ENCODE peak calls at places on chromosome 1, in ten cellular contexts. Y is GM10248, N is prostate gland, X is upper lobe of right lung, Q is psoas muscle, P is RWPE2, D is left lung, G is B cell, Z is neural crest cell, K is left ventricle myocardium inferior. O is an unnamed sample.

GRCh38 chr1:114108741-114109255 is 44.9 kb downstream of the SYT6 start:
- DNase-seq in Y (peak), N (no peak), X (no peak), Q (no peak), P (no peak), D (no peak), G (no peak), Z (no peak), K (no peak), O (peak)

GRCh38 chr1:179677882-179678281 is 65.2 kb upstream of the FAM163A start:
- DNase-seq in Y (no peak), N (no peak), X (no peak), Q (no peak), P (no peak), D (no peak), G (no peak), Z (no peak), K (no peak), O (no peak)

GRCh38 chr1:59520194-59520593 is 223.3 kb downstream of the FGGY start:
- DNase-seq in Y (no peak), N (no peak), X (no peak), Q (peak), P (no peak), D (no peak), G (no peak), Z (no peak), K (no peak), O (peak)

GRCh38 chr1:180623579-180624347 is 8.1 kb upstream of the XPR1 start:
- DNase-seq in Y (no peak), N (no peak), X (no peak), Q (no peak), P (no peak), D (no peak), G (no peak), Z (no peak), K (no peak), O (peak)

GRCh38 chr1:67211589-67212563 is 45.6 kb downstream of the IL23R start:
- DNase-seq in Y (peak), N (no peak), X (no peak), Q (no peak), P (no peak), D (no peak), G (no peak), Z (peak), K (no peak), O (peak)

GRCh38 chr1:225937048-225937968 is 3.7 kb downstream of the LEFTY2 start:
- DNase-seq in Y (no peak), N (no peak), X (no peak), Q (no peak), P (no peak), D (no peak), G (no peak), Z (no peak), K (no peak), O (no peak)

GRCh38 chr1:169250022-169250421 is 117.6 kb downstream of the NME7 start:
- DNase-seq in Y (no peak), N (no peak), X (no peak), Q (no peak), P (no peak), D (no peak), G (no peak), Z (no peak), K (no peak), O (no peak)

GRCh38 chr1:109826930-109827349 is 63.2 kb upstream of the EPS8L3 start:
- DNase-seq in Y (no peak), N (no peak), X (peak), Q (no peak), P (no peak), D (peak), G (no peak), Z (no peak), K (peak), O (no peak)

GRCh38 chr1:16617778-16618580 is 4.6 kb upstream of the NBPF1 start:
- DNase-seq in Y (no peak), N (no peak), X (no peak), Q (no peak), P (peak), D (no peak), G (no peak), Z (no peak), K (no peak), O (no peak)

GRCh38 chr1:93349231-93350135 is 3.8 kb downstream of the DR1 start:
- DNase-seq in Y (no peak), N (no peak), X (no peak), Q (no peak), P (no peak), D (no peak), G (no peak), Z (no peak), K (no peak), O (no peak)

GRCh38 chr1:38029725-38030511 is 16.7 kb downstream of the POU3F1 start:
- DNase-seq in Y (peak), N (no peak), X (no peak), Q (peak), P (peak), D (no peak), G (no peak), Z (no peak), K (peak), O (peak)

GRCh38 chr1:241423541-241424479 is 66.8 kb upstream of the RGS7 start:
- DNase-seq in Y (peak), N (no peak), X (peak), Q (no peak), P (no peak), D (peak), G (no peak), Z (peak), K (no peak), O (peak)

GRCh38 chr1:81512242-81512641 is 288.5 kb upstream of the ADGRL2 start:
- DNase-seq in Y (no peak), N (no peak), X (no peak), Q (no peak), P (no peak), D (no peak), G (no peak), Z (no peak), K (no peak), O (no peak)

GRCh38 chr1:46183119-46183842 is 7.0 kb upstream of the P3R3URF start:
- DNase-seq in Y (no peak), N (peak), X (peak), Q (peak), P (peak), D (no peak), G (peak), Z (no peak), K (peak), O (peak)

GRCh38 chr1:222373831-222374603 is 173.9 kb downstream of the HHIPL2 start:
- DNase-seq in Y (no peak), N (no peak), X (no peak), Q (no peak), P (no peak), D (no peak), G (no peak), Z (peak), K (no peak), O (no peak)

GRCh38 chr1:179926494-179927205 is 28.0 kb upstream of the CEP350 start:
- DNase-seq in Y (no peak), N (no peak), X (no peak), Q (no peak), P (no peak), D (no peak), G (no peak), Z (no peak), K (no peak), O (peak)

GRCh38 chr1:99455760-99456159 is 190.2 kb upstream of the PALMD start:
- DNase-seq in Y (no peak), N (no peak), X (no peak), Q (no peak), P (no peak), D (no peak), G (no peak), Z (no peak), K (no peak), O (no peak)

GRCh38 chr1:223811634-223812101 is 34.1 kb downstream of the TP53BP2 start:
- DNase-seq in Y (no peak), N (no peak), X (no peak), Q (no peak), P (no peak), D (no peak), G (no peak), Z (no peak), K (no peak), O (peak)

GRCh38 chr1:117673405-117673804 is 67.6 kb downstream of the TENT5C start:
- DNase-seq in Y (no peak), N (no peak), X (no peak), Q (no peak), P (no peak), D (no peak), G (no peak), Z (no peak), K (no peak), O (peak)

GRCh38 chr1:192379536-192379935 is 62.7 kb downstream of the RGS21 start:
- DNase-seq in Y (no peak), N (no peak), X (no peak), Q (no peak), P (no peak), D (no peak), G (no peak), Z (no peak), K (no peak), O (no peak)

GRCh38 chr1:41707793-41708192 is 210.9 kb downstream of the HIVEP3 start:
- DNase-seq in Y (no peak), N (no peak), X (peak), Q (no peak), P (no peak), D (no peak), G (no peak), Z (no peak), K (no peak), O (no peak)

GRCh38 chr1:66351913-66352312 is 182.0 kb upstream of the SGIP1 start:
- DNase-seq in Y (no peak), N (no peak), X (no peak), Q (no peak), P (no peak), D (no peak), G (no peak), Z (no peak), K (no peak), O (no peak)

GRCh38 chr1:172135076-172135672 is 285.3 kb upstream of the C1orf105 start:
- DNase-seq in Y (peak), N (no peak), X (no peak), Q (no peak), P (no peak), D (no peak), G (no peak), Z (no peak), K (no peak), O (no peak)

DNA sequence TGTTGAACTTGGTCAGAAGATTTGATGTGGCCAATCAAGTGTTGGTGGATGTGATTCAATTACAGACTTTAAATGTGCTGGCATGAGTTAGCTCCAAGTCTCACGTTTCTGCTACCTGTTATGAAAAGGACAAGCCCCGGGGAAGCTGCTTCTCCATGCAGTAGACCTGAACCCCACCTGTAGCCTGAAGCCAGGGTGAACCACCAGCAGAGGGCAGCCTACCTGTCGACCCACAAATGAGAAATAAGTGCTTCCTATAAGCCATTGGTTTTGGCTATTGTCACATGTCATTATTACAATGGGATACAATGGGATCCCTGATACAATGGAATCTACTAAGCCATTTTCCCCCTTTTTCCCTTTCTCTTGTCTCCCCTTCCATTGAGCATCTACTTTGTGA is 230.2 kb downstream of the PRDM2 start:
- DNase-seq in Y (peak), N (no peak), X (no peak), Q (no peak), P (no peak), D (no peak), G (no peak), Z (no peak), K (no peak), O (no peak)
- TF ChIP-seq CTCF in Y (peak), N (no peak), X (peak), Q (no peak), P (peak), D (no peak), G (peak), Z (peak), K (no peak), O (peak)

GRCh38 chr1:205913451-205914204 is 29.6 kb downstream of the SLC26A9 start:
- DNase-seq in Y (no peak), N (peak), X (peak), Q (peak), P (no peak), D (no peak), G (no peak), Z (no peak), K (peak), O (no peak)

DNA sequence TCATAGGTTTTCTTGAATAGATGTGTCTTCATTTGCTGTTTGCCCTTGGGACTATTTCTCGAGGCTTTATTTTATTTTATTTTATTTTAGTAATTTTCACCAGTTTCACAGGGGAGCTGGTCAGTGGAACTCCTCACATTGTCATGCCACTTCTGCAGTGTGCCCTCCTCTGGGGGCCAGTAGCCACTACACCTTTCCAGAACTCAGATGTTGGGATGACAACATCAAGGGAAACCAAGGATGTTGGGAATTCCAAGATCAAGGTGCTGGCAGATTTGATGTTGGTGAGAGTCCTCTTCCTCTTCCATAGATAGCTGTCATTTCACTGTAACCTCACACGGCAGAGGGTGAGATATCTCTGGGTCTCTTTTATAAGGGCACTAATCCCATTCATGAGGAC is 35.5 kb downstream of the SLC26A9 start:
- DNase-seq in Y (no peak), N (no peak), X (no peak), Q (no peak), P (no peak), D (no peak), G (no peak), Z (no peak), K (no peak), O (peak)
- TF ChIP-seq CTCF in Y (no peak), N (no peak), X (peak), Q (peak), P (peak), D (peak), G (no peak), Z (peak), K (peak), O (peak)

GRCh38 chr1:77686784-77687518 is 4.5 kb upstream of the ZZZ3 start:
- DNase-seq in Y (no peak), N (no peak), X (peak), Q (peak), P (peak), D (peak), G (no peak), Z (no peak), K (no peak), O (no peak)

GRCh38 chr1:77683142-77683835 is 831 bp upstream of the ZZZ3 start:
- DNase-seq in Y (peak), N (peak), X (peak), Q (peak), P (peak), D (peak), G (peak), Z (peak), K (peak), O (peak)

GRCh38 chr1:77683836-77684148 is 1.3 kb upstream of the ZZZ3 start:
- DNase-seq in Y (no peak), N (no peak), X (no peak), Q (no peak), P (no peak), D (no peak), G (no peak), Z (no peak), K (no peak), O (no peak)

GRCh38 chr1:77688939-77689338 is 6.5 kb upstream of the ZZZ3 start:
- DNase-seq in Y (peak), N (no peak), X (no peak), Q (no peak), P (no peak), D (no peak), G (no peak), Z (no peak), K (no peak), O (no peak)

DNA sequence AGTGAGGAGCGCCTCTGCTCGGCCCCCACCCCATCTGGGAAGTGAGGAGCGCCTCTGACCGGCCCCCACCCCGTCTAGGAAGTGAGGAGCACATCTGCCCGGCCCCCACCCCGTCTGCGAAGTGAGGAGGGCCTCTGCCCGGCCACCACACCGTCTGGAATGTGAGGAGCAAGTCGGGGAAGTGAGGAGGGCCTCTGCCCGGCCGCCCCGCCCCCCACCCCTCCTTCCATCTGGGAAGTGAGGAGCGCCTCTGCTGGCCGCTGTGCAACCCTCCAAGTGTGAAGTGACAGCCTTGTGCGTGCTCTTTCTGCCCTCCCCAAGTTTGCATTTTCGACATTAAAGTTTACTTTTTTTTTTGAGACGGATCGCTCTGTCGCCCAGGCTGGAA is 5.1 kb upstream of the ZZZ3 start:
- DNase-seq in Y (no peak), N (no peak), X (peak), Q (peak), P (no peak), D (peak), G (no peak), Z (peak), K (peak), O (no peak)
- TF ChIP-seq CTCF in Y (no peak), N (no peak), X (peak), Q (no peak), P (peak), D (peak), G (no peak), Z (peak), K (peak), O (no peak)

DNA sequence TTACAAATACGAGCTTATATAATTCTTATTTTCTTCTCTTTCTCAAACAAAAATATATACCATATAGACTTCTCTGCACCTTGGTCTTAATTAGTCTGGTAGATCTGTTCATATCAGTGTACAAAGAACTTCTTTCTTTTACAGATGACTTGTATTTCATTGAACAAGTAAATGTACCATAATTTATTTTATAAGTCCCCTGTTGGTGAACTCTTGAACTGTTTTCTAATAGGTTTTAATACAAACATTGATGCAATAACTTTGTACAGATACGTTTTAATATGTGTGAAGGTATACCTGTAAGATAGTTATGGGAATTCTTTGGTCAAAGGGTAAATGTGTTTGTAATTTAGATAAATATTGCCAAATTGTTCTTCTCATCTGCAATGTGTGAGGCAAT is 28.4 kb downstream of the GPR88 start:
- DNase-seq in Y (no peak), N (no peak), X (no peak), Q (no peak), P (no peak), D (no peak), G (no peak), Z (no peak), K (no peak), O (no peak)
- TF ChIP-seq CTCF in Y (no peak), N (no peak), X (no peak), Q (no peak), P (no peak), D (no peak), G (no peak), Z (peak), K (no peak), O (peak)

DNA sequence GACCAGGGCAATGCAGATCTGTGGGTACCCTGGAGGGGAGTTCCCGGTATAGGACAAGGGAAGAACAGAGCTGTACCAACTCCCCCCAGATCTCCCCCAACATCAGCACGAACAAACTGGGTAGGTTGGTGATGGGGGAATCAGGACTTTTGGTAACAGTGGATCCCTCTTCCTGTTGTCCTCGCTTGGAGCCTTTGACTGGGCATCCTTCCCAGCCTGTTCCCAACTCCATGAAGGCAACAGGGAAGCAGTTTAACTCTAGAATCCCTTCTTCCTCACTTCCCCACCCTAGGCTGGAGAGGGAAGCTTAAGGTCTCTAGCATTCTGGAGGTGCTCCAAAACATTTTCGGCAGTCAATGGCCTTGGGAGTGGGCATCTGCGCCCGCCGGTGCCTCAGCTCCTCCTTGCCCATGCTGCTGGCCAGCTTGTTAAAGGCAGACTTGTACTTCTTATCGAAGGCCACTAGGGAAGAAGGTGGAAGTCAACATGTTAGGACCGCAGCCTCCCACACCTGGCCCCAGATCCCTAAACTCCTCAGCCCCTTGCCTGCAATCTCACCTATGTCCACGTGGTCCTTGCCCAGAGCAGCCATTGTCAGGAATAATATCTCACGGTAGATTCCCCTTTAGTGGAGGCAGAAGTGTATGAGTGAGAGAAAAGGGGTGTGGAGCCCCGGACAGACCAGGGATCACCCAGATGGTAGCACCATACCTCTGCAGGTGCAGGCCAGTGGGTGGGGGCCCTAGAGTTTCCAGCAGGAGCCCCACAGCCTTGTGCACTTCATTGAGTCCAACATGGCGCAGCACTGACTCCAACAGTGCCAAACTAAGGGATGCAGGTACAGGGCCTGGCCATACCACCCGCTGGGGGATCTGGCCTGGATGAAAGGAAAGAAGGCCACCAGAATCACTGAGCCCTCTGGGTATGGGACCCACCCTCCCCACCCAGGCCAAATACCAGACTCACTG is 7.5 kb upstream of the GATAD2B start:
- DNase-seq in Y (no peak), N (no peak), X (peak), Q (no peak), P (no peak), D (peak), G (no peak), Z (no peak), K (no peak), O (no peak)
- TF ChIP-seq CTCF in Y (no peak), N (no peak), X (no peak), Q (no peak), P (no peak), D (no peak), G (no peak), Z (peak), K (no peak), O (peak)

GRCh38 chr1:152497273-152497672 is 13.3 kb upstream of the LCE5A start:
- DNase-seq in Y (no peak), N (no peak), X (no peak), Q (no peak), P (no peak), D (no peak), G (no peak), Z (no peak), K (no peak), O (peak)
- TF ChIP-seq CTCF in Y (peak), N (no peak), X (peak), Q (no peak), P (peak), D (peak), G (no peak), Z (no peak), K (no peak), O (peak)

DNA sequence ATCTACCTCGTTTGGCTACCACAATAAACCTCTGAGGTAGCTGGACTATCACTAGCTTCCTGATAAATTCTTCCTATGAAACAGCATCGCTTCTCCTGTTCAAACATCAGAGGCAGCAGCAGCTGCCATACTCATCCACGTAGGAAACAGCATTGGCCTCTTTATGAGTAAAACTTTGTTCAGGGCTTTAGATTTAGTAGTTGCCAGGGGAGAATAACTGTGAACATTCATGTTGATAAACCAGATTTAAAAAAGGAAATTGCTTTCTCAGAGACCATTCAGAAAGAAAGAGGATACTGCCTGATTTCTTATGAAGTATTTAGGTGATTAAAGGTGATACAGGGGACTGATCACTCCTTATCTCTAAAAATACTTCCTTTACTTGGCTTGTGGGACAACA is 7.2 kb downstream of the CEP170 start:
- DNase-seq in Y (no peak), N (no peak), X (no peak), Q (no peak), P (no peak), D (no peak), G (no peak), Z (no peak), K (no peak), O (no peak)
- TF ChIP-seq CTCF in Y (no peak), N (no peak), X (no peak), Q (no peak), P (no peak), D (no peak), G (no peak), Z (no peak), K (no peak), O (no peak)

O was measured in HFFc6.